ENCODE peak calls at places on chromosomes 6 and 20, in six cellular contexts. One of them, this sample, is unnamed.

GRCh38 chr6:36216559-36216958 is 20.0 kb downstream of the BRPF3 start:
- DNase-seq in ascending aorta: no peak
- DNase-seq in left ventricle myocardium inferior: no peak
- DNase-seq in NCI-H524: no peak
- DNase-seq in T-helper 9 cell: no peak
- DNase-seq in COR-L47: no peak
- DNase-seq in this sample: no peak

GRCh38 chr6:17389274-17389847 is 4.0 kb upstream of the CAP2 start:
- DNase-seq in left ventricle myocardium inferior: no peak
- DNase-seq in ascending aorta: no peak
- DNase-seq in T-helper 9 cell: no peak
- DNase-seq in COR-L47: no peak
- DNase-seq in NCI-H524: no peak
- DNase-seq in this sample: no peak

GRCh38 chr6:288861-289260 is 3.4 kb upstream of the DUSP22 start:
- DNase-seq in left ventricle myocardium inferior: no peak
- DNase-seq in COR-L47: no peak
- DNase-seq in NCI-H524: no peak
- DNase-seq in T-helper 9 cell: no peak
- DNase-seq in ascending aorta: no peak
- DNase-seq in this sample: no peak

GRCh38 chr6:158819977-158820632 is 937 bp upstream of the EZR start:
- DNase-seq in left ventricle myocardium inferior: no peak
- DNase-seq in ascending aorta: no peak
- DNase-seq in COR-L47: no peak
- DNase-seq in NCI-H524: no peak
- DNase-seq in T-helper 9 cell: no peak
- DNase-seq in this sample: no peak

GRCh38 chr20:8693709-8694108 is 375.2 kb upstream of the PLCB4 start:
- DNase-seq in ascending aorta: no peak
- DNase-seq in T-helper 9 cell: no peak
- DNase-seq in COR-L47: no peak
- DNase-seq in left ventricle myocardium inferior: no peak
- DNase-seq in NCI-H524: no peak
- DNase-seq in this sample: no peak

GRCh38 chr20:58927490-58928061 is 53.5 kb upstream of the NELFCD start:
- DNase-seq in T-helper 9 cell: no peak
- DNase-seq in COR-L47: no peak
- DNase-seq in left ventricle myocardium inferior: no peak
- DNase-seq in NCI-H524: no peak
- DNase-seq in ascending aorta: no peak
- DNase-seq in this sample: no peak

GRCh38 chr20:10649080-10649816 is 24.6 kb downstream of the JAG1 start:
- DNase-seq in NCI-H524: no peak
- DNase-seq in COR-L47: no peak
- DNase-seq in T-helper 9 cell: no peak
- DNase-seq in left ventricle myocardium inferior: no peak
- DNase-seq in ascending aorta: no peak
- DNase-seq in this sample: no peak

GRCh38 chr6:28311139-28311823 is 24.7 kb downstream of the ZSCAN31 start:
- DNase-seq in T-helper 9 cell: no peak
- DNase-seq in ascending aorta: no peak
- DNase-seq in COR-L47: no peak
- DNase-seq in left ventricle myocardium inferior: no peak
- DNase-seq in NCI-H524: no peak
- DNase-seq in this sample: no peak

GRCh38 chr6:134470090-134470975 is 152.4 kb upstream of the SGK1 start:
- DNase-seq in COR-L47: no peak
- DNase-seq in T-helper 9 cell: no peak
- DNase-seq in NCI-H524: no peak
- DNase-seq in ascending aorta: no peak
- DNase-seq in left ventricle myocardium inferior: no peak
- DNase-seq in this sample: no peak

GRCh38 chr6:161369339-161369738 is 95.5 kb upstream of the AGPAT4 start:
- DNase-seq in T-helper 9 cell: no peak
- DNase-seq in COR-L47: no peak
- DNase-seq in NCI-H524: no peak
- DNase-seq in ascending aorta: no peak
- DNase-seq in left ventricle myocardium inferior: no peak
- DNase-seq in this sample: no peak

GRCh38 chr20:53021934-53022333 is 49.8 kb downstream of the TSHZ2 start:
- DNase-seq in NCI-H524: no peak
- DNase-seq in ascending aorta: no peak
- DNase-seq in COR-L47: no peak
- DNase-seq in T-helper 9 cell: no peak
- DNase-seq in left ventricle myocardium inferior: no peak
- DNase-seq in this sample: no peak

GRCh38 chr6:48429021-48429420 is 318.0 kb upstream of the PTCHD4 start:
- DNase-seq in COR-L47: no peak
- DNase-seq in NCI-H524: no peak
- DNase-seq in ascending aorta: no peak
- DNase-seq in T-helper 9 cell: no peak
- DNase-seq in left ventricle myocardium inferior: no peak
- DNase-seq in this sample: no peak

GRCh38 chr6:142130814-142131213 is 1.9 kb upstream of the GJE1 start:
- DNase-seq in ascending aorta: no peak
- DNase-seq in left ventricle myocardium inferior: no peak
- DNase-seq in NCI-H524: no peak
- DNase-seq in COR-L47: no peak
- DNase-seq in T-helper 9 cell: no peak
- DNase-seq in this sample: no peak

GRCh38 chr6:21522773-21523490 is 70.6 kb upstream of the SOX4 start:
- DNase-seq in NCI-H524: peak; percentile 74
- DNase-seq in ascending aorta: no peak
- DNase-seq in T-helper 9 cell: no peak
- DNase-seq in COR-L47: peak; percentile 67
- DNase-seq in left ventricle myocardium inferior: no peak
- DNase-seq in this sample: no peak

This sample was measured in right lobe of liver.